ENCODE peak calls at places on chromosome 20, in seven cellular contexts. A is occipital lobe; B is CD4-positive, alpha-beta T cell; Q is heart left ventricle; T is glomerular endothelial cell; O is Jurkat, Clone E6-1; J is heart right ventricle. K is an unnamed sample.

GRCh38 chr20:60055740-60056139 is 97.5 kb downstream of the CDH26 start:
- DNase-seq in A (no peak), B (peak; percentile 23), Q (peak; percentile 29), T (no peak), O (peak; percentile 86), J (peak; percentile 42), K (peak; percentile 39)

GRCh38 chr20:57388953-57389694 is 2.1 kb upstream of the RBM38 start:
- DNase-seq in A (no peak), B (no peak), Q (peak; percentile 84), T (no peak), O (no peak), J (peak; percentile 86), K (peak; percentile 75)

GRCh38 chr20:8722277-8722928 is 346.5 kb upstream of the PLCB4 start:
- DNase-seq in A (peak; percentile 13), B (no peak), Q (peak; percentile 26), T (peak; percentile 69), O (peak; percentile 61), J (no peak), K (no peak)

GRCh38 chr20:47336013-47336754 is 20.3 kb downstream of the ZMYND8 start:
- DNase-seq in A (peak; percentile 80), B (no peak), Q (peak; percentile 38), T (no peak), O (no peak), J (peak; percentile 28), K (peak; percentile 69)

GRCh38 chr20:32037929-32038328 is 14.1 kb upstream of the HCK start:
- DNase-seq in A (no peak), B (no peak), Q (no peak), T (no peak), O (no peak), J (no peak), K (no peak)

GRCh38 chr20:63854766-63855362 is 6.4 kb upstream of the ABHD16B start:
- DNase-seq in A (no peak), B (no peak), Q (peak; percentile 73), T (no peak), O (no peak), J (peak; percentile 81), K (no peak)

GRCh38 chr20:62736026-62736406 is 27.4 kb downstream of the NTSR1 start:
- DNase-seq in A (no peak), B (no peak), Q (no peak), T (no peak), O (no peak), J (no peak), K (no peak)

GRCh38 chr20:25867776-25868649 is 171.4 kb upstream of the ZNF337 start:
- DNase-seq in A (peak; percentile 87), B (peak; percentile 43), Q (peak; percentile 77), T (no peak), O (peak; percentile 63), J (peak; percentile 86), K (peak; percentile 74)

GRCh38 chr20:57785061-57785460 is 75.2 kb upstream of the PMEPA1 start:
- DNase-seq in A (no peak), B (no peak), Q (no peak), T (no peak), O (no peak), J (no peak), K (no peak)

GRCh38 chr20:56003966-56004365 is 1.4 kb downstream of the CBLN4 start:
- DNase-seq in A (peak; percentile 15), B (no peak), Q (no peak), T (no peak), O (no peak), J (no peak), K (no peak)

GRCh38 chr20:45779011-45779915 is 12.4 kb downstream of the WFDC3 start:
- DNase-seq in A (peak; percentile 68), B (no peak), Q (peak; percentile 66), T (no peak), O (no peak), J (peak; percentile 64), K (peak; percentile 77)

GRCh38 chr20:50009521-50010454 is 27.0 kb downstream of the SNAI1 start:
- DNase-seq in A (no peak), B (no peak), Q (no peak), T (no peak), O (no peak), J (no peak), K (no peak)

GRCh38 chr20:49629606-49630005 is 61.7 kb upstream of the PTGIS start:
- DNase-seq in A (no peak), B (no peak), Q (no peak), T (no peak), O (no peak), J (no peak), K (no peak)

GRCh38 chr20:52191436-52192295 is at the start of gene ZFP64:
- DNase-seq in A (peak; percentile 77), B (peak; percentile 40), Q (peak; percentile 81), T (no peak), O (peak; percentile 68), J (peak; percentile 78), K (peak; percentile 36)

GRCh38 chr20:47950557-47951283 is 165.4 kb upstream of the SULF2 start:
- DNase-seq in A (no peak), B (no peak), Q (no peak), T (no peak), O (no peak), J (no peak), K (no peak)

GRCh38 chr20:13267231-13267630 is 46.2 kb downstream of the ISM1 start:
- DNase-seq in A (no peak), B (no peak), Q (no peak), T (no peak), O (no peak), J (no peak), K (no peak)

GRCh38 chr20:371755-372542 is 8.6 kb upstream of the TRIB3 start:
- DNase-seq in A (no peak), B (no peak), Q (peak; percentile 64), T (peak; percentile 68), O (no peak), J (peak; percentile 72), K (peak; percentile 48)

GRCh38 chr20:34834459-34834893 is 9.0 kb upstream of the NCOA6 start:
- DNase-seq in A (no peak), B (no peak), Q (no peak), T (peak; percentile 29), O (peak; percentile 35), J (no peak), K (no peak)

GRCh38 chr20:48333707-48334106 is 494.1 kb downstream of the PREX1 start:
- DNase-seq in A (no peak), B (no peak), Q (no peak), T (no peak), O (no peak), J (no peak), K (no peak)

GRCh38 chr20:6768228-6769185 is 1.0 kb downstream of the BMP2 start:
- DNase-seq in A (peak; percentile 53), B (no peak), Q (peak; percentile 28), T (no peak), O (no peak), J (peak; percentile 28), K (no peak)

GRCh38 chr20:47501117-47501482 is 587 bp upstream of the NCOA3 start:
- DNase-seq in A (no peak), B (no peak), Q (no peak), T (no peak), O (no peak), J (no peak), K (no peak)

GRCh38 chr20:44973053-44973452 is 6.7 kb downstream of the STK4 start:
- DNase-seq in A (no peak), B (no peak), Q (no peak), T (no peak), O (no peak), J (no peak), K (no peak)

GRCh38 chr20:32114305-32114960 is 4.9 kb downstream of the TM9SF4 start:
- DNase-seq in A (no peak), B (no peak), Q (no peak), T (no peak), O (no peak), J (no peak), K (no peak)

GRCh38 chr20:63082308-63082938 is 75.7 kb upstream of the BHLHE23 start:
- DNase-seq in A (no peak), B (no peak), Q (peak; percentile 40), T (no peak), O (no peak), J (peak; percentile 48), K (no peak)

GRCh38 chr20:42118409-42119125 is 500.4 kb upstream of the CHD6 start:
- DNase-seq in A (no peak), B (no peak), Q (no peak), T (no peak), O (no peak), J (no peak), K (no peak)

GRCh38 chr20:13501500-13501899 is 137.2 kb downstream of the TASP1 start:
- DNase-seq in A (no peak), B (no peak), Q (no peak), T (no peak), O (no peak), J (no peak), K (no peak)

GRCh38 chr20:62724692-62725595 is 16.3 kb downstream of the NTSR1 start:
- DNase-seq in A (no peak), B (no peak), Q (no peak), T (no peak), O (no peak), J (no peak), K (no peak)

GRCh38 chr20:46559685-46560440 is 9.4 kb upstream of the OCSTAMP start:
- DNase-seq in A (no peak), B (no peak), Q (no peak), T (no peak), O (no peak), J (no peak), K (no peak)

GRCh38 chr20:2694519-2694918 is 1.9 kb downstream of the EBF4 start:
- DNase-seq in A (no peak), B (no peak), Q (no peak), T (no peak), O (no peak), J (no peak), K (no peak)

GRCh38 chr20:37202267-37202943 is 23.1 kb upstream of the MROH8 start:
- DNase-seq in A (no peak), B (peak; percentile 23), Q (no peak), T (no peak), O (no peak), J (no peak), K (no peak)

GRCh38 chr20:53609501-53610445 is 16.1 kb upstream of the ZNF217 start:
- DNase-seq in A (no peak), B (peak; percentile 76), Q (no peak), T (no peak), O (peak; percentile 79), J (peak; percentile 42), K (no peak)

GRCh38 chr20:63734111-63734945 is 2.1 kb upstream of the LIME1 start:
- DNase-seq in A (no peak), B (no peak), Q (no peak), T (no peak), O (no peak), J (no peak), K (no peak)

GRCh38 chr20:25067102-25067987 is 9.4 kb upstream of the ACSS1 start:
- DNase-seq in A (no peak), B (no peak), Q (no peak), T (no peak), O (no peak), J (no peak), K (peak; percentile 5)

GRCh38 chr20:59772373-59772705 is 161.1 kb downstream of the SYCP2 start:
- DNase-seq in A (no peak), B (no peak), Q (no peak), T (no peak), O (no peak), J (no peak), K (no peak)

GRCh38 chr20:61700595-61701140 is 365.0 kb downstream of the TAF4 start:
- DNase-seq in A (no peak), B (no peak), Q (no peak), T (no peak), O (no peak), J (no peak), K (no peak)